ENCODE peak calls at places on chromosomes 6 and 20, in four cellular contexts. Z is neuronal stem cell, V is tibial artery, Q is brain microvascular endothelial cell. H is an unnamed sample.

GRCh38 chr20:24981282-24981681 is 11.3 kb downstream of the APMAP start:
- DNase-seq in Z (no peak), V (no peak), Q (no peak), H (no peak)

GRCh38 chr20:10511507-10512231 is 76.6 kb downstream of the SLX4IP start:
- DNase-seq in Z (no peak), V (peak), Q (peak), H (peak)

GRCh38 chr6:46637145-46637544 is 15.5 kb downstream of the CYP39A1 start:
- DNase-seq in Z (no peak), V (no peak), Q (no peak), H (no peak)

GRCh38 chr6:93177918-93178317 is 241.4 kb downstream of the EPHA7 start:
- DNase-seq in Z (no peak), V (no peak), Q (no peak), H (no peak)

GRCh38 chr6:151067684-151068596 is 171.8 kb upstream of the AKAP12 start:
- DNase-seq in Z (no peak), V (peak), Q (peak), H (no peak)

GRCh38 chr6:88561034-88561973 is 395.2 kb upstream of the CNR1 start:
- DNase-seq in Z (no peak), V (no peak), Q (no peak), H (no peak)

GRCh38 chr6:132115714-132116366 is 164.7 kb upstream of the CCN2 start:
- DNase-seq in Z (no peak), V (no peak), Q (no peak), H (no peak)

GRCh38 chr6:140393665-140394064 is 1019.2 kb upstream of the CITED2 start:
- DNase-seq in Z (no peak), V (no peak), Q (no peak), H (no peak)

GRCh38 chr6:112258636-112259336 is 4.4 kb upstream of the LAMA4 start:
- DNase-seq in Z (no peak), V (no peak), Q (no peak), H (no peak)

GRCh38 chr20:54019585-54019984 is 50.8 kb downstream of the BCAS1 start:
- DNase-seq in Z (no peak), V (no peak), Q (no peak), H (no peak)

GRCh38 chr20:59994697-59995122 is 36.5 kb downstream of the CDH26 start:
- DNase-seq in Z (peak), V (no peak), Q (no peak), H (peak)

GRCh38 chr6:19477563-19477962 is 359.6 kb upstream of the ID4 start:
- DNase-seq in Z (no peak), V (no peak), Q (no peak), H (no peak)
- H3K27ac ChIP-seq in Z (no peak), V (no peak), Q (no peak), H (no peak)

GRCh38 chr6:148345578-148345977 is 2.9 kb downstream of the SASH1 start:
- DNase-seq in Z (no peak), V (no peak), Q (no peak), H (no peak)
- H3K27ac ChIP-seq in Z (no peak), V (peak), Q (no peak), H (peak)

GRCh38 chr6:170535002-170535401 is 18.1 kb downstream of the PSMB1 start:
- DNase-seq in Z (no peak), V (no peak), Q (no peak), H (no peak)

GRCh38 chr6:170533792-170534191 is 19.3 kb downstream of the PSMB1 start:
- DNase-seq in Z (no peak), V (no peak), Q (no peak), H (no peak)

GRCh38 chr6:170532867-170533488 is 20.1 kb downstream of the PSMB1 start:
- DNase-seq in Z (no peak), V (no peak), Q (no peak), H (no peak)

GRCh38 chr6:170542031-170542719 is 10.9 kb downstream of the PSMB1 start:
- DNase-seq in Z (no peak), V (no peak), Q (no peak), H (no peak)

GRCh38 chr6:170537329-170537728 is 15.8 kb downstream of the PSMB1 start:
- DNase-seq in Z (no peak), V (no peak), Q (no peak), H (no peak)
- H3K27ac ChIP-seq in Z (no peak), V (no peak), Q (no peak), H (no peak)

GRCh38 chr6:118933855-118934460 is 1.0 kb downstream of the MCM9 start:
- DNase-seq in Z (no peak), V (no peak), Q (no peak), H (no peak)
- H3K27ac ChIP-seq in Z (no peak), V (peak), Q (no peak), H (peak)

GRCh38 chr20:21099653-21100589 is 6.2 kb downstream of the LINC00237 start:
- DNase-seq in Z (no peak), V (no peak), Q (no peak), H (peak)
- H3K27ac ChIP-seq in Z (no peak), V (no peak), Q (no peak), H (peak)

GRCh38 chr6:27685278-27685677 is 212.4 kb upstream of the ZNF184 start:
- DNase-seq in Z (no peak), V (no peak), Q (no peak), H (no peak)

GRCh38 chr6:27684264-27685211 is 211.6 kb upstream of the ZNF184 start:
- DNase-seq in Z (no peak), V (no peak), Q (peak), H (peak)

GRCh38 chr6:27688014-27688586 is 215.2 kb upstream of the ZNF184 start:
- DNase-seq in Z (peak), V (peak), Q (peak), H (peak)

DNA sequence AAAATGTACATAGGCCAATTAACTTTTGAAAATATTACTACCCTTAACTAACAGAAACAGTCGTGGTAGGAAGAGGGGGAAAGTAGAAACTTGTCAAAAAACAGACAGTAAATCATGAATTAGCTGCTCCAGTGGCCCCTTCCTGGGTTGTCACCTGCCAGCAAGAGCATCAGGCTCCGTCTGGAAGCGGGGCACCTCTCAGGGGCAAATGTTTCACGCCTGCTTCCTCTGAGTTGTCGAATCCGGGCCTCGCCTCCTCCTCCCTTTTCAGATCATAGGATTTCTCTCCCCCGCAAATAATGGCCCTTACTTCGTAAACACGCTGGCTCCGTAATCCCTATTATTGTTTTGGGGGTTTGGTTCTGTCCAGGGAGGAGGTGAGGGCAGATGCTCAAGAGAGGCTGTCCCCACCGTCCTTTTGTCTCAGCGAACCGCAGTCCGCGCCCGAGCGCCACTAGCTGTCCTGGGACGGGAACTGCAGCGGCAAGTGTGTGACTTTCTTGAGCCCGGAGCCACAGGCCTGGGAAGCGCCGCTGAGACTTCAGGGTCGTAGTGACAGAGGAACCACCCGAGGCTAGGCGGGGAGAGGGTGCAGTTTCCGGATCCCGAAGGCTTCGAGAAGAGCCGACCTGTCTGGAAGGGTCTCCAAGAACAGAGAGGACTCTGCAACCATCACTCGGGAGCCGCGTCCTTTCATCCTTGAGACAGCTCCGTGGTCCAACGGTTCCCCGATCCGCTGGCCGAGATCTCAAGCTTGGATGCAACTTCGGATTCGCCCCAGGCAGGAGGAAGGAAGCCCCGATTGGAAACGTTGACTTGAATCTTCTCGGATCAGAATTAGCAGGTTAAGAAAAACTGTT is 214.5 kb upstream of the ZNF184 start:
- DNase-seq in Z (peak), V (peak), Q (peak), H (peak)
- H3K27ac ChIP-seq in Z (peak), V (peak), Q (no peak), H (peak)

GRCh38 chr6:33208089-33208967 is at the start of gene RING1:
- DNase-seq in Z (peak), V (peak), Q (peak), H (peak)
- H3K27ac ChIP-seq in Z (peak), V (peak), Q (peak), H (peak)

GRCh38 chr20:595330-596308 is 14.5 kb downstream of the TCF15 start:
- DNase-seq in Z (no peak), V (no peak), Q (no peak), H (no peak)
- H3K27ac ChIP-seq in Z (no peak), V (no peak), Q (no peak), H (no peak)

GRCh38 chr20:50186987-50187402 is 3.6 kb upstream of the CEBPB start:
- DNase-seq in Z (no peak), V (no peak), Q (no peak), H (no peak)

GRCh38 chr20:50188287-50188688 is 2.3 kb upstream of the CEBPB start:
- DNase-seq in Z (no peak), V (no peak), Q (no peak), H (no peak)

GRCh38 chr20:50185426-50185825 is 5.2 kb upstream of the CEBPB start:
- DNase-seq in Z (no peak), V (no peak), Q (no peak), H (no peak)

GRCh38 chr20:50187403-50188051 is 3.1 kb upstream of the CEBPB start:
- DNase-seq in Z (no peak), V (no peak), Q (peak), H (peak)

DNA sequence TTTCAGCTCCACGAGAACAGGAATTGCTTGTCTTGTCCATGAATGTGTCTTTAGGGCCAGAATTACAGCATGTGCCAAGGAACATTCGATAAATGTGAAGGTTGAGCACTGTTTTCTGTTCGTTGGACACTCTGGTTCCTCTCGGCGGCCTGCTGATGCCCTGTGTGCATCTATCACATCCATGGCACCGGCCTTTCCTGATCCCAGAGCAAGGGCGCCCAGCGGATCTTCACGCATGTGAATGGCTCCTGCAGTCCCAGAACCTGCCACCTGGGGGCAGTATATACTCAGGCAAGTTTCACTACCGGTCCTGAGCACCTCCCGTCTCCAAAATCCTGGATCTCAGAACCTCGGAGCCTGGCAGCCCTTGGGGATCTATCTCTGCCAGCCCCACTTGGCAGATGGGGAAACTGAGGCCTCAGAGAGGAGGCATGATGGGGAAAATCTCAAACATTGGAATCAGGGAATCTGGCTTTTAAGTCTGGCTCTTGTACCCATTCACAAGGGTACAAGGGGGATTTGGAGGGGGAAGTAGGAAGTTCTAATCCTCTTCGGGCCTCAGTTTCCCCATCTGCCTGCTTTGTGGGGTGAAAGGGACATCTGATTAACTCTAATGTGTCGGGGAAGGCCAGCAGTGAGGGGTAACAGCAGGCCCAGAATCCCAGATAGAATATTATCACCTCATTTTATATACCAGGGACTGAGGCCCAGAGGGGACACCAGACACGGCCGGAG is 4.3 kb upstream of the CEBPB start:
- DNase-seq in Z (peak), V (peak), Q (peak), H (peak)
- H3K27ac ChIP-seq in Z (no peak), V (peak), Q (no peak), H (peak)

GRCh38 chr20:62685781-62686555 is 22.7 kb upstream of the NTSR1 start:
- DNase-seq in Z (no peak), V (peak), Q (no peak), H (peak)
- H3K27ac ChIP-seq in Z (no peak), V (no peak), Q (no peak), H (peak)